ENCODE peak calls at places on chromosomes 1 and 21, in ten cellular contexts. One of them, this sample, is unnamed.

GRCh38 chr1:10793129-10793651 is 3.3 kb downstream of the CASZ1 start:
- DNase-seq in IMR-90: no peak
- DNase-seq in aorta: no peak
- DNase-seq in suprapubic skin: no peak
- DNase-seq in Caco-2: no peak
- DNase-seq in naive thymus-derived CD4-positive, alpha-beta T cell: no peak
- DNase-seq in body of pancreas: no peak
- DNase-seq in neuronal stem cell: no peak
- DNase-seq in left ventricle myocardium inferior: no peak
- DNase-seq in uterus: no peak
- DNase-seq in this sample: no peak

GRCh38 chr1:228937851-228938247 is 202.6 kb downstream of the RHOU start:
- DNase-seq in IMR-90: no peak
- DNase-seq in aorta: no peak
- DNase-seq in suprapubic skin: no peak
- DNase-seq in Caco-2: no peak
- DNase-seq in naive thymus-derived CD4-positive, alpha-beta T cell: no peak
- DNase-seq in body of pancreas: no peak
- DNase-seq in neuronal stem cell: no peak
- DNase-seq in left ventricle myocardium inferior: peak; percentile 35
- DNase-seq in uterus: peak; percentile 44
- DNase-seq in this sample: no peak

GRCh38 chr1:92774407-92774806 is 10.5 kb downstream of the EVI5 start:
- DNase-seq in IMR-90: no peak
- DNase-seq in aorta: no peak
- DNase-seq in suprapubic skin: no peak
- DNase-seq in Caco-2: no peak
- DNase-seq in naive thymus-derived CD4-positive, alpha-beta T cell: no peak
- DNase-seq in body of pancreas: no peak
- DNase-seq in neuronal stem cell: no peak
- DNase-seq in left ventricle myocardium inferior: no peak
- DNase-seq in uterus: no peak
- DNase-seq in this sample: no peak

GRCh38 chr1:188584119-188584518 is 1755.4 kb downstream of the PLA2G4A start:
- DNase-seq in IMR-90: no peak
- DNase-seq in aorta: no peak
- DNase-seq in suprapubic skin: no peak
- DNase-seq in Caco-2: no peak
- DNase-seq in naive thymus-derived CD4-positive, alpha-beta T cell: no peak
- DNase-seq in body of pancreas: no peak
- DNase-seq in neuronal stem cell: no peak
- DNase-seq in left ventricle myocardium inferior: no peak
- DNase-seq in uterus: no peak
- DNase-seq in this sample: no peak

GRCh38 chr1:217343907-217344306 is 287.0 kb downstream of the GPATCH2 start:
- DNase-seq in IMR-90: no peak
- DNase-seq in aorta: no peak
- DNase-seq in suprapubic skin: no peak
- DNase-seq in Caco-2: no peak
- DNase-seq in naive thymus-derived CD4-positive, alpha-beta T cell: no peak
- DNase-seq in body of pancreas: no peak
- DNase-seq in neuronal stem cell: no peak
- DNase-seq in left ventricle myocardium inferior: no peak
- DNase-seq in uterus: no peak
- DNase-seq in this sample: no peak

GRCh38 chr1:14746393-14746792 is 147.9 kb downstream of the KAZN start:
- DNase-seq in IMR-90: no peak
- DNase-seq in aorta: no peak
- DNase-seq in suprapubic skin: no peak
- DNase-seq in Caco-2: no peak
- DNase-seq in naive thymus-derived CD4-positive, alpha-beta T cell: no peak
- DNase-seq in body of pancreas: no peak
- DNase-seq in neuronal stem cell: no peak
- DNase-seq in left ventricle myocardium inferior: no peak
- DNase-seq in uterus: no peak
- DNase-seq in this sample: no peak

GRCh38 chr1:2061065-2061778 is 11.0 kb downstream of the PRKCZ start:
- DNase-seq in IMR-90: no peak
- DNase-seq in aorta: peak; percentile 26
- DNase-seq in suprapubic skin: no peak
- DNase-seq in Caco-2: no peak
- DNase-seq in naive thymus-derived CD4-positive, alpha-beta T cell: no peak
- DNase-seq in body of pancreas: no peak
- DNase-seq in neuronal stem cell: no peak
- DNase-seq in left ventricle myocardium inferior: no peak
- DNase-seq in uterus: no peak
- DNase-seq in this sample: peak; percentile 14

GRCh38 chr1:165619647-165620151 is 11.3 kb upstream of the MGST3 start:
- DNase-seq in IMR-90: no peak
- DNase-seq in aorta: no peak
- DNase-seq in suprapubic skin: no peak
- DNase-seq in Caco-2: no peak
- DNase-seq in naive thymus-derived CD4-positive, alpha-beta T cell: no peak
- DNase-seq in body of pancreas: no peak
- DNase-seq in neuronal stem cell: no peak
- DNase-seq in left ventricle myocardium inferior: no peak
- DNase-seq in uterus: no peak
- DNase-seq in this sample: no peak

GRCh38 chr21:41847066-41847804 is 31.9 kb downstream of the PRDM15 start:
- DNase-seq in IMR-90: peak; percentile 28
- DNase-seq in aorta: no peak
- DNase-seq in suprapubic skin: peak; percentile 6
- DNase-seq in Caco-2: no peak
- DNase-seq in naive thymus-derived CD4-positive, alpha-beta T cell: no peak
- DNase-seq in body of pancreas: no peak
- DNase-seq in neuronal stem cell: no peak
- DNase-seq in left ventricle myocardium inferior: no peak
- DNase-seq in uterus: no peak
- DNase-seq in this sample: no peak

GRCh38 chr21:26136686-26137085 is 33.9 kb downstream of the APP start:
- DNase-seq in IMR-90: no peak
- DNase-seq in aorta: no peak
- DNase-seq in suprapubic skin: no peak
- DNase-seq in Caco-2: no peak
- DNase-seq in naive thymus-derived CD4-positive, alpha-beta T cell: no peak
- DNase-seq in body of pancreas: no peak
- DNase-seq in neuronal stem cell: no peak
- DNase-seq in left ventricle myocardium inferior: no peak
- DNase-seq in uterus: no peak
- DNase-seq in this sample: no peak

GRCh38 chr1:3727042-3727824 is 25.0 kb upstream of the CCDC27 start:
- DNase-seq in IMR-90: no peak
- DNase-seq in aorta: no peak
- DNase-seq in suprapubic skin: no peak
- DNase-seq in Caco-2: no peak
- DNase-seq in naive thymus-derived CD4-positive, alpha-beta T cell: no peak
- DNase-seq in body of pancreas: no peak
- DNase-seq in neuronal stem cell: no peak
- DNase-seq in left ventricle myocardium inferior: no peak
- DNase-seq in uterus: no peak
- DNase-seq in this sample: no peak

GRCh38 chr1:4730078-4730477 is 75.7 kb downstream of the AJAP1 start:
- DNase-seq in IMR-90: no peak
- DNase-seq in aorta: no peak
- DNase-seq in suprapubic skin: no peak
- DNase-seq in Caco-2: no peak
- DNase-seq in naive thymus-derived CD4-positive, alpha-beta T cell: no peak
- DNase-seq in body of pancreas: no peak
- DNase-seq in neuronal stem cell: no peak
- DNase-seq in left ventricle myocardium inferior: no peak
- DNase-seq in uterus: no peak
- DNase-seq in this sample: no peak

GRCh38 chr1:35386290-35386689 is 117.8 kb downstream of the ZMYM4 start:
- DNase-seq in IMR-90: no peak
- DNase-seq in aorta: no peak
- DNase-seq in suprapubic skin: no peak
- DNase-seq in Caco-2: no peak
- DNase-seq in naive thymus-derived CD4-positive, alpha-beta T cell: no peak
- DNase-seq in body of pancreas: no peak
- DNase-seq in neuronal stem cell: no peak
- DNase-seq in left ventricle myocardium inferior: no peak
- DNase-seq in uterus: no peak
- DNase-seq in this sample: no peak

GRCh38 chr1:112674986-112675727 is 698 bp downstream of the MOV10 start:
- DNase-seq in IMR-90: peak; percentile 6
- DNase-seq in aorta: peak; percentile 69
- DNase-seq in suprapubic skin: no peak
- DNase-seq in Caco-2: no peak
- DNase-seq in naive thymus-derived CD4-positive, alpha-beta T cell: peak; percentile 22
- DNase-seq in body of pancreas: peak; percentile 58
- DNase-seq in neuronal stem cell: peak; percentile 58
- DNase-seq in left ventricle myocardium inferior: peak; percentile 49
- DNase-seq in uterus: peak; percentile 62
- DNase-seq in this sample: peak; percentile 43

GRCh38 chr1:94807742-94808491 is 12.2 kb upstream of the SLC44A3 start:
- DNase-seq in IMR-90: peak; percentile 42
- DNase-seq in aorta: no peak
- DNase-seq in suprapubic skin: no peak
- DNase-seq in Caco-2: peak; percentile 74
- DNase-seq in naive thymus-derived CD4-positive, alpha-beta T cell: no peak
- DNase-seq in body of pancreas: no peak
- DNase-seq in neuronal stem cell: no peak
- DNase-seq in left ventricle myocardium inferior: no peak
- DNase-seq in uterus: no peak
- DNase-seq in this sample: no peak

GRCh38 chr1:172895050-172895460 is 155.7 kb downstream of the TNFSF18 start:
- DNase-seq in IMR-90: peak; percentile 64
- DNase-seq in aorta: no peak
- DNase-seq in suprapubic skin: no peak
- DNase-seq in Caco-2: no peak
- DNase-seq in naive thymus-derived CD4-positive, alpha-beta T cell: peak; percentile 10
- DNase-seq in body of pancreas: no peak
- DNase-seq in neuronal stem cell: no peak
- DNase-seq in left ventricle myocardium inferior: no peak
- DNase-seq in uterus: no peak
- DNase-seq in this sample: peak; percentile 26

GRCh38 chr21:45033791-45034555 is 40.4 kb upstream of the ADARB1 start:
- DNase-seq in IMR-90: peak; percentile 73
- DNase-seq in aorta: peak; percentile 62
- DNase-seq in suprapubic skin: peak; percentile 69
- DNase-seq in Caco-2: no peak
- DNase-seq in naive thymus-derived CD4-positive, alpha-beta T cell: no peak
- DNase-seq in body of pancreas: no peak
- DNase-seq in neuronal stem cell: no peak
- DNase-seq in left ventricle myocardium inferior: no peak
- DNase-seq in uterus: no peak
- DNase-seq in this sample: no peak

GRCh38 chr1:30307182-30307581 is 416.2 kb downstream of the MATN1 start:
- DNase-seq in IMR-90: no peak
- DNase-seq in aorta: no peak
- DNase-seq in suprapubic skin: no peak
- DNase-seq in Caco-2: no peak
- DNase-seq in naive thymus-derived CD4-positive, alpha-beta T cell: no peak
- DNase-seq in body of pancreas: no peak
- DNase-seq in neuronal stem cell: no peak
- DNase-seq in left ventricle myocardium inferior: no peak
- DNase-seq in uterus: no peak
- DNase-seq in this sample: no peak

GRCh38 chr1:202953412-202953811 is 4.7 kb downstream of the ADIPOR1 start:
- DNase-seq in IMR-90: no peak
- DNase-seq in aorta: no peak
- DNase-seq in suprapubic skin: no peak
- DNase-seq in Caco-2: no peak
- DNase-seq in naive thymus-derived CD4-positive, alpha-beta T cell: no peak
- DNase-seq in body of pancreas: no peak
- DNase-seq in neuronal stem cell: no peak
- DNase-seq in left ventricle myocardium inferior: no peak
- DNase-seq in uterus: no peak
- DNase-seq in this sample: no peak
- H3K4me3 ChIP-seq in IMR-90: no peak overlapping the region
- H3K4me3 ChIP-seq in aorta: no peak overlapping the region
- H3K4me3 ChIP-seq in suprapubic skin: no peak overlapping the region
- H3K4me3 ChIP-seq in Caco-2: no peak overlapping the region
- H3K4me3 ChIP-seq in naive thymus-derived CD4-positive, alpha-beta T cell: no peak overlapping the region
- H3K4me3 ChIP-seq in body of pancreas: no peak overlapping the region
- H3K4me3 ChIP-seq in neuronal stem cell: no peak overlapping the region
- H3K4me3 ChIP-seq in left ventricle myocardium inferior: no peak overlapping the region
- H3K4me3 ChIP-seq in uterus: no peak overlapping the region
- H3K4me3 ChIP-seq in this sample: no peak overlapping the region

DNA sequence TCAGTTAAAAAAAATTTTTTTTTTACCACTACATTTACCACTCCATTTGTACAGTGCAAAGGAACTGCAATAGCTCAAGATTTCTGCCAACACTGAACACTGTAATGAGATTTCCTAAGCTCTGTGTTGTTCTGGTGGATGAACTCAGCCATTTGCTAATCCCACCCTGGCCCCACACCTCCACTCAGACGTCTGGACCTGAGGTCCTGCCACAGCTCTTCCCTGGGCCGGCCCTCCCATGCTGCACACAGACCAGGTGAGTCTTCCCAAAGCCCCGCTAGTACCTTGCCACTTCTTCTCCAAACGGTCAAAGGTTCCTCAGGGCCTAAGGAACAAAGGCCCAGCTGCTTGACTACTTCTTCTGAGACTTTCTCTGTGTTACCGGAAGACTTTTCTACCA is 56.4 kb downstream of the SLC45A1 start:
- DNase-seq in IMR-90: no peak
- DNase-seq in aorta: no peak
- DNase-seq in suprapubic skin: no peak
- DNase-seq in Caco-2: no peak
- DNase-seq in naive thymus-derived CD4-positive, alpha-beta T cell: no peak
- DNase-seq in body of pancreas: no peak
- DNase-seq in neuronal stem cell: no peak
- DNase-seq in left ventricle myocardium inferior: no peak
- DNase-seq in uterus: no peak
- DNase-seq in this sample: no peak
- H3K4me1 ChIP-seq in IMR-90: peaks cover 59% of the 10 kb centered on the region
- H3K4me1 ChIP-seq in aorta: peaks cover 7% of the 10 kb centered on the region
- H3K4me1 ChIP-seq in suprapubic skin: peaks cover 83% of the 10 kb centered on the region
- H3K4me1 ChIP-seq in Caco-2: peaks cover 5% of the 10 kb centered on the region
- H3K4me1 ChIP-seq in naive thymus-derived CD4-positive, alpha-beta T cell: peaks cover 9% of the 10 kb centered on the region
- H3K4me1 ChIP-seq in body of pancreas: peaks cover 69% of the 10 kb centered on the region
- H3K4me1 ChIP-seq in neuronal stem cell: peaks cover 46% of the 10 kb centered on the region
- H3K4me1 ChIP-seq in left ventricle myocardium inferior: peaks cover 97% of the 10 kb centered on the region
- H3K4me1 ChIP-seq in uterus: peaks cover 20% of the 10 kb centered on the region
- H3K4me1 ChIP-seq in this sample: peaks cover 71% of the 10 kb centered on the region

GRCh38 chr1:47208374-47208850 is 18.6 kb upstream of the PDZK1IP1 start:
- DNase-seq in IMR-90: no peak
- DNase-seq in aorta: no peak
- DNase-seq in suprapubic skin: no peak
- DNase-seq in Caco-2: no peak
- DNase-seq in naive thymus-derived CD4-positive, alpha-beta T cell: no peak
- DNase-seq in body of pancreas: no peak
- DNase-seq in neuronal stem cell: no peak
- DNase-seq in left ventricle myocardium inferior: no peak
- DNase-seq in uterus: no peak
- DNase-seq in this sample: no peak
- H3K4me3 ChIP-seq in IMR-90: no peak overlapping the region
- H3K4me3 ChIP-seq in aorta: no peak overlapping the region
- H3K4me3 ChIP-seq in suprapubic skin: no peak overlapping the region
- H3K4me3 ChIP-seq in Caco-2: no peak overlapping the region
- H3K4me3 ChIP-seq in naive thymus-derived CD4-positive, alpha-beta T cell: no peak overlapping the region
- H3K4me3 ChIP-seq in body of pancreas: no peak overlapping the region
- H3K4me3 ChIP-seq in neuronal stem cell: no peak overlapping the region
- H3K4me3 ChIP-seq in left ventricle myocardium inferior: no peak overlapping the region
- H3K4me3 ChIP-seq in uterus: no peak overlapping the region
- H3K4me3 ChIP-seq in this sample: no peak overlapping the region

GRCh38 chr1:201022178-201022823 is 1.2 kb downstream of the KIF21B start:
- DNase-seq in IMR-90: no peak
- DNase-seq in aorta: no peak
- DNase-seq in suprapubic skin: no peak
- DNase-seq in Caco-2: no peak
- DNase-seq in naive thymus-derived CD4-positive, alpha-beta T cell: no peak
- DNase-seq in body of pancreas: no peak
- DNase-seq in neuronal stem cell: no peak
- DNase-seq in left ventricle myocardium inferior: no peak
- DNase-seq in uterus: no peak
- DNase-seq in this sample: no peak
- H3K4me1 ChIP-seq in IMR-90: peaks cover 5% of the 10 kb centered on the region
- H3K4me1 ChIP-seq in aorta: no peaks in the 10 kb centered on the region
- H3K4me1 ChIP-seq in suprapubic skin: peaks cover 43% of the 10 kb centered on the region
- H3K4me1 ChIP-seq in Caco-2: peaks cover 21% of the 10 kb centered on the region
- H3K4me1 ChIP-seq in naive thymus-derived CD4-positive, alpha-beta T cell: peaks cover 51% of the 10 kb centered on the region
- H3K4me1 ChIP-seq in body of pancreas: peaks cover 28% of the 10 kb centered on the region
- H3K4me1 ChIP-seq in neuronal stem cell: peaks cover 33% of the 10 kb centered on the region
- H3K4me1 ChIP-seq in left ventricle myocardium inferior: peaks cover 30% of the 10 kb centered on the region
- H3K4me1 ChIP-seq in uterus: no peaks in the 10 kb centered on the region
- H3K4me1 ChIP-seq in this sample: peaks cover 82% of the 10 kb centered on the region